ENCODE peak calls at places on chromosome 1, in eight cellular contexts. F is stimulated activated CD4-positive, alpha-beta T cell treated with anti-CD3 and anti-CD28 coated beads, Interleukin-1b, Interleukin-23, amount 100 ng/mL, for 1 hour; B is iPS-NIHi11; I is breast epithelium; K is activated T-helper 2 cell treated with anti-CD3 and anti-CD28 coated beads, Interferon-gamma antibody, Interleukin-2, Interleukin-4, amounts not matched to agents 10 μg/mL and 5 μg/mL and 100 μg/mL, durations not matched to agents 14 hours and 24 hours and 36 hours; T is myocyte; U is NCI-H1092 treated with DMSO at 0.1 percent for 48 hours; D is stimulated activated CD8-positive, alpha-beta memory T cell treated with anti-CD3 and anti-CD28 coated beads, Interleukin-4, amount 100 ng/mL, for 48 hours. X is an unnamed sample.
A peak's percentile ranks its signal among the peaks of the same experiment; 100 is the strongest.

GRCh38 chr1:211589782-211590721 is 11.1 kb upstream of the SLC30A1 start:
- DNase-seq in U (no peak), B (no peak), D (no peak), I (no peak), F (no peak), K (no peak), T (peak; percentile 64), X (no peak)

GRCh38 chr1:224591326-224591725 is 24.8 kb upstream of the CNIH3 start:
- DNase-seq in F (no peak), T (no peak), D (no peak), I (no peak), K (no peak), U (no peak), B (no peak), X (no peak)

GRCh38 chr1:37465596-37466517 is 8.5 kb upstream of the ZC3H12A start:
- DNase-seq in B (no peak), F (no peak), I (no peak), U (no peak), D (no peak), K (no peak), T (peak; percentile 53), X (no peak)

GRCh38 chr1:223403184-223403815 is 10.1 kb downstream of the CCDC185 start:
- DNase-seq in K (no peak), T (no peak), F (no peak), D (no peak), I (no peak), U (no peak), B (no peak), X (no peak)

GRCh38 chr1:171107257-171107940 is 16.7 kb downstream of the FMO3 start:
- DNase-seq in K (no peak), D (no peak), B (no peak), T (peak; percentile 39), I (no peak), F (no peak), U (no peak), X (no peak)

GRCh38 chr1:115647507-115647906 is 5.7 kb downstream of the VANGL1 start:
- DNase-seq in K (no peak), T (no peak), F (no peak), B (no peak), U (no peak), I (no peak), D (peak; percentile 35), X (no peak)

GRCh38 chr1:201015551-201016091 is 7.9 kb downstream of the KIF21B start:
- DNase-seq in K (no peak), D (peak; percentile 33), T (no peak), B (no peak), F (no peak), U (no peak), I (no peak), X (no peak)

GRCh38 chr1:155892801-155893200 is 18.3 kb downstream of the RIT1 start:
- DNase-seq in B (no peak), T (peak; percentile 48), D (no peak), I (no peak), U (no peak), F (no peak), K (no peak), X (no peak)

GRCh38 chr1:183239793-183240625 is 53.9 kb downstream of the LAMC2 start:
- DNase-seq in K (no peak), D (no peak), U (no peak), B (no peak), F (no peak), T (no peak), I (no peak), X (no peak)

GRCh38 chr1:107794571-107794970 is 170.4 kb downstream of the VAV3 start:
- DNase-seq in I (no peak), D (no peak), U (no peak), F (no peak), K (no peak), T (no peak), B (no peak), X (no peak)